ENCODE peak calls at places on chromosomes 1 and 21, in four cellular contexts. M, R, K and X are unnamed samples.

GRCh38 chr1:183131166-183131565 is 54.9 kb upstream of the LAMC2 start:
- DNase-seq in M (no peak), R (no peak), K (no peak), X (no peak)

GRCh38 chr1:154742586-154742985 is 127.5 kb downstream of the KCNN3 start:
- DNase-seq in M (no peak), K (no peak), R (no peak), X (no peak)

GRCh38 chr1:34684246-34684645 is 70.6 kb upstream of the GJB5 start:
- DNase-seq in M (peak), R (no peak), K (no peak), X (no peak)

GRCh38 chr1:164695956-164696665 is 137.1 kb downstream of the PBX1 start:
- DNase-seq in M (no peak), R (no peak), K (no peak), X (no peak)

GRCh38 chr1:231512147-231512698 is 16.2 kb upstream of the TSNAX start:
- DNase-seq in M (no peak), K (no peak), R (no peak), X (no peak)

GRCh38 chr21:45466330-45467220 is 61.6 kb downstream of the COL18A1 start:
- DNase-seq in R (no peak), M (no peak), K (no peak), X (no peak)

GRCh38 chr1:156673387-156674121 is 3.7 kb downstream of the NES start:
- DNase-seq in R (no peak), M (no peak), K (no peak), X (no peak)

GRCh38 chr1:227915564-227916553 is 31.9 kb downstream of the WNT9A start:
- DNase-seq in R (no peak), M (peak), K (no peak), X (no peak)

GRCh38 chr1:18794561-18794960 is 64.9 kb downstream of the TAS1R2 start:
- DNase-seq in R (no peak), K (no peak), M (no peak), X (no peak)

GRCh38 chr1:171743014-171743870 is 1.4 kb upstream of the VAMP4 start:
- DNase-seq in R (peak), M (no peak), K (no peak), X (no peak)

GRCh38 chr1:70227439-70227838 is 6.3 kb downstream of the SRSF11 start:
- DNase-seq in K (no peak), M (no peak), R (no peak), X (no peak)

GRCh38 chr1:8121261-8122159 is 95.4 kb upstream of the ERRFI1 start:
- DNase-seq in R (peak), M (no peak), K (no peak), X (no peak)

GRCh38 chr1:157678721-157679120 is 21.8 kb downstream of the FCRL3 start:
- DNase-seq in R (no peak), K (no peak), M (no peak), X (no peak)

GRCh38 chr1:75202751-75203150 is 68.6 kb downstream of the LHX8 start:
- DNase-seq in M (no peak), K (no peak), R (no peak), X (no peak)

GRCh38 chr1:16207318-16208269 is 4.9 kb downstream of the ARHGEF19 start:
- DNase-seq in R (no peak), K (no peak), M (no peak), X (no peak)

GRCh38 chr1:171869097-171869496 is 27.8 kb downstream of the DNM3 start:
- DNase-seq in R (no peak), M (no peak), K (no peak), X (no peak)

GRCh38 chr1:46931151-46931550 is 10.1 kb downstream of the CYP4A11 start:
- DNase-seq in R (no peak), K (no peak), M (no peak), X (no peak)

GRCh38 chr1:160410412-160411005 is 10.1 kb downstream of the VANGL2 start:
- DNase-seq in M (peak), K (no peak), R (no peak), X (no peak)

GRCh38 chr1:233584931-233585330 is 29.0 kb upstream of the KCNK1 start:
- DNase-seq in R (no peak), K (no peak), M (no peak), X (no peak)

GRCh38 chr1:201791775-201792166 is 37.2 kb upstream of the IPO9 start:
- DNase-seq in R (no peak), M (no peak), K (no peak), X (no peak)

GRCh38 chr1:219965285-219965684 is 36.9 kb upstream of the SLC30A10 start:
- DNase-seq in M (no peak), K (no peak), R (no peak), X (no peak)

GRCh38 chr1:204711103-204711946 is 25.8 kb upstream of the LRRN2 start:
- DNase-seq in R (no peak), K (no peak), M (no peak), X (no peak)

GRCh38 chr1:241311056-241311746 is 45.8 kb downstream of the RGS7 start:
- DNase-seq in R (no peak), K (no peak), M (no peak), X (no peak)

GRCh38 chr1:103284270-103284669 is 175.9 kb upstream of the COL11A1 start:
- DNase-seq in K (no peak), R (no peak), M (no peak), X (no peak)

GRCh38 chr1:24888971-24889670 is 41.0 kb downstream of the RUNX3 start:
- DNase-seq in K (no peak), M (no peak), R (no peak), X (no peak)

GRCh38 chr1:45802343-45803298 is 791 bp upstream of the MAST2 start:
- DNase-seq in K (peak), R (no peak), M (no peak), X (no peak)

GRCh38 chr1:112998592-112999235 is 42.7 kb upstream of the SLC16A1 start:
- DNase-seq in M (peak), R (no peak), K (no peak), X (no peak)

GRCh38 chr1:195481293-195481692 is 1126.9 kb downstream of the KCNT2 start:
- DNase-seq in K (no peak), R (no peak), M (no peak), X (no peak)

GRCh38 chr1:43668956-43669355 is 19.0 kb downstream of the KDM4A start:
- DNase-seq in R (no peak), M (no peak), K (no peak), X (no peak)

GRCh38 chr1:208799186-208799585 is 555.0 kb upstream of the PLXNA2 start:
- DNase-seq in R (no peak), K (no peak), M (no peak), X (no peak)

GRCh38 chr1:47805826-47806450 is 191.2 kb downstream of the TRABD2B start:
- DNase-seq in R (no peak), K (no peak), M (peak), X (no peak)

GRCh38 chr1:20721117-20722061 is 3.6 kb upstream of the KIF17 start:
- DNase-seq in M (no peak), R (no peak), K (peak), X (no peak)